ENCODE peak calls at places on chromosomes 6 and 20, in eight cellular contexts. One of them, this sample, is unnamed.

GRCh38 chr6:158589371-158589770 is 29.5 kb downstream of the TMEM181 start:
- DNase-seq in prostate gland: no peak
- DNase-seq in endothelial cell of umbilical vein: no peak
- DNase-seq in HCT116: no peak
- DNase-seq in stomach: no peak
- DNase-seq in spleen: no peak
- DNase-seq in HepG2: no peak
- DNase-seq in GM12878: no peak
- DNase-seq in this sample: no peak

GRCh38 chr20:57498425-57499400 is 26.2 kb downstream of the CTCFL start:
- DNase-seq in GM12878: no peak
- DNase-seq in HCT116: peak; percentile 19
- DNase-seq in endothelial cell of umbilical vein: no peak
- DNase-seq in prostate gland: no peak
- DNase-seq in HepG2: no peak
- DNase-seq in stomach: no peak
- DNase-seq in spleen: no peak
- DNase-seq in this sample: no peak

GRCh38 chr6:155080876-155081845 is 86.0 kb downstream of the TIAM2 start:
- DNase-seq in GM12878: no peak
- DNase-seq in spleen: no peak
- DNase-seq in stomach: no peak
- DNase-seq in endothelial cell of umbilical vein: peak; percentile 77
- DNase-seq in prostate gland: no peak
- DNase-seq in HepG2: no peak
- DNase-seq in HCT116: no peak
- DNase-seq in this sample: no peak

GRCh38 chr6:126040826-126041225 is 54.5 kb downstream of the TRMT11 start:
- DNase-seq in stomach: peak; percentile 53
- DNase-seq in HCT116: no peak
- DNase-seq in HepG2: peak; percentile 24
- DNase-seq in prostate gland: no peak
- DNase-seq in GM12878: no peak
- DNase-seq in endothelial cell of umbilical vein: peak; percentile 80
- DNase-seq in spleen: no peak
- DNase-seq in this sample: no peak

GRCh38 chr6:75307364-75308004 is 22.9 kb upstream of the TMEM30A start:
- DNase-seq in GM12878: no peak
- DNase-seq in endothelial cell of umbilical vein: no peak
- DNase-seq in HepG2: no peak
- DNase-seq in stomach: no peak
- DNase-seq in spleen: no peak
- DNase-seq in prostate gland: no peak
- DNase-seq in HCT116: no peak
- DNase-seq in this sample: no peak

GRCh38 chr6:53530346-53530745 is 14.6 kb downstream of the GCLC start:
- DNase-seq in spleen: no peak
- DNase-seq in endothelial cell of umbilical vein: no peak
- DNase-seq in prostate gland: peak; percentile 14
- DNase-seq in stomach: no peak
- DNase-seq in HCT116: no peak
- DNase-seq in GM12878: no peak
- DNase-seq in HepG2: no peak
- DNase-seq in this sample: no peak

GRCh38 chr20:39264506-39265172 is 302.5 kb downstream of the DHX35 start:
- DNase-seq in GM12878: no peak
- DNase-seq in stomach: peak; percentile 62
- DNase-seq in spleen: no peak
- DNase-seq in HCT116: peak; percentile 60
- DNase-seq in prostate gland: peak; percentile 16
- DNase-seq in endothelial cell of umbilical vein: peak; percentile 72
- DNase-seq in HepG2: peak; percentile 63
- DNase-seq in this sample: peak; percentile 30

GRCh38 chr20:8837396-8837795 is 231.5 kb upstream of the PLCB4 start:
- DNase-seq in HCT116: no peak
- DNase-seq in endothelial cell of umbilical vein: no peak
- DNase-seq in HepG2: peak; percentile 34
- DNase-seq in prostate gland: no peak
- DNase-seq in spleen: no peak
- DNase-seq in GM12878: no peak
- DNase-seq in stomach: no peak
- DNase-seq in this sample: no peak

GRCh38 chr20:10005885-10006284 is 28.9 kb upstream of the ANKEF1 start:
- DNase-seq in stomach: no peak
- DNase-seq in GM12878: no peak
- DNase-seq in prostate gland: no peak
- DNase-seq in spleen: no peak
- DNase-seq in HCT116: no peak
- DNase-seq in HepG2: no peak
- DNase-seq in endothelial cell of umbilical vein: no peak
- DNase-seq in this sample: no peak

GRCh38 chr20:13749811-13750210 is 34.9 kb downstream of the ESF1 start:
- DNase-seq in stomach: no peak
- DNase-seq in GM12878: no peak
- DNase-seq in HepG2: no peak
- DNase-seq in HCT116: no peak
- DNase-seq in prostate gland: no peak
- DNase-seq in spleen: no peak
- DNase-seq in endothelial cell of umbilical vein: no peak
- DNase-seq in this sample: no peak

GRCh38 chr6:81876977-81877376 is 124.5 kb upstream of the TENT5A start:
- DNase-seq in HCT116: no peak
- DNase-seq in endothelial cell of umbilical vein: no peak
- DNase-seq in HepG2: no peak
- DNase-seq in GM12878: no peak
- DNase-seq in stomach: no peak
- DNase-seq in spleen: no peak
- DNase-seq in prostate gland: no peak
- DNase-seq in this sample: no peak

GRCh38 chr6:27672113-27672799 is 199.4 kb upstream of the ZNF184 start:
- DNase-seq in HCT116: peak; percentile 90
- DNase-seq in spleen: no peak
- DNase-seq in stomach: no peak
- DNase-seq in HepG2: peak; percentile 91
- DNase-seq in prostate gland: no peak
- DNase-seq in GM12878: no peak
- DNase-seq in endothelial cell of umbilical vein: peak; percentile 40
- DNase-seq in this sample: no peak

GRCh38 chr20:63055575-63056235 is 48.9 kb upstream of the BHLHE23 start:
- DNase-seq in stomach: no peak
- DNase-seq in HCT116: no peak
- DNase-seq in spleen: peak; percentile 66
- DNase-seq in HepG2: no peak
- DNase-seq in endothelial cell of umbilical vein: no peak
- DNase-seq in prostate gland: no peak
- DNase-seq in GM12878: no peak
- DNase-seq in this sample: no peak

GRCh38 chr20:59994697-59995122 is 36.5 kb downstream of the CDH26 start:
- DNase-seq in GM12878: no peak
- DNase-seq in HepG2: no peak
- DNase-seq in spleen: no peak
- DNase-seq in prostate gland: peak; percentile 70
- DNase-seq in stomach: peak; percentile 48
- DNase-seq in HCT116: peak; percentile 55
- DNase-seq in endothelial cell of umbilical vein: no peak
- DNase-seq in this sample: no peak

GRCh38 chr20:49422176-49422575 is 60.3 kb downstream of the KCNB1 start:
- DNase-seq in stomach: no peak
- DNase-seq in HepG2: no peak
- DNase-seq in HCT116: no peak
- DNase-seq in GM12878: no peak
- DNase-seq in prostate gland: no peak
- DNase-seq in endothelial cell of umbilical vein: no peak
- DNase-seq in spleen: no peak
- DNase-seq in this sample: no peak

GRCh38 chr6:22904413-22904812 is 335.0 kb downstream of the HDGFL1 start:
- DNase-seq in endothelial cell of umbilical vein: peak; percentile 46
- DNase-seq in spleen: no peak
- DNase-seq in prostate gland: no peak
- DNase-seq in stomach: no peak
- DNase-seq in HepG2: no peak
- DNase-seq in HCT116: no peak
- DNase-seq in GM12878: no peak
- DNase-seq in this sample: no peak
- TF ChIP-seq POLR2AphosphoS5 in endothelial cell of umbilical vein: no peak
- TF ChIP-seq POLR2AphosphoS5 in spleen: no peak
- TF ChIP-seq POLR2AphosphoS5 in prostate gland: no peak
- TF ChIP-seq POLR2AphosphoS5 in stomach: no peak
- TF ChIP-seq POLR2AphosphoS5 in HepG2: no peak
- TF ChIP-seq POLR2AphosphoS5 in HCT116: no peak
- TF ChIP-seq POLR2AphosphoS5 in GM12878: no peak
- TF ChIP-seq POLR2AphosphoS5 in this sample: no peak

DNA sequence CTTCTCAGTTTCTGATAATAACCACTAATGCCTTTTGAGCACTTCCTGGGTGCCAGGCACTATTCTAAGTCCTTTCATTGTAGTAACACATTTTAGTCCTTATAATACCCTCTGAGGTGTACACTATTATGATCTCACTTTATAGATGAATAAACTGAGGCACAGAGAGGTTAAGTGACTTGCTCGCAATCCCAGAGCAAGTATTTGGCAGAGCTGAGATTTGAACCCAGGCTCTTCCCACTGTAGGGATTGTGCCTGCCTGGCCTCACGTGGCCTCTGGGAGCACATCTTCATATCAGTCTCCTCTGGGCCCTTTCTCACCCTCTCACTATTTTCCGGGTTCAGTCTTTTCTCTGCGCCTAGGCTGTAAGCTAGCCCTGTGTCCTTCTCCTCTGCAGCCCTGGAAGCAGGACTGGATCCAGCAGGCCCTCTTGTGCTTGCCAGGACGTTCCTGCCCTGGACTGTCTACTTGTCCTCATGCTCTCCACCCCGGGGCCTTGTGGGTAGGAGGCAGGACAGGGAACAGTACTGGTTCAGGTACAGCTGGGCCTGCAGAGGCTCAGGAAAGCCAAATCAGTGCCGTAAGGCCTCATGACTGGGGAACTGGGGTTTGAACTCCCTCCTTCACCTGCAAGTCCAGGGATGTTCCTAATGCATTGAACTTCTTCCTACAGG is 139.6 kb downstream of the VEGFA start:
- DNase-seq in prostate gland: no peak
- DNase-seq in HepG2: no peak
- DNase-seq in endothelial cell of umbilical vein: no peak
- DNase-seq in GM12878: no peak
- DNase-seq in spleen: no peak
- DNase-seq in stomach: no peak
- DNase-seq in HCT116: no peak
- DNase-seq in this sample: no peak
- TF ChIP-seq POLR2A in prostate gland: no peak
- TF ChIP-seq POLR2A in HepG2: no peak
- TF ChIP-seq POLR2A in endothelial cell of umbilical vein: no peak
- TF ChIP-seq POLR2A in GM12878: no peak
- TF ChIP-seq POLR2A in spleen: no peak
- TF ChIP-seq POLR2A in stomach: no peak
- TF ChIP-seq POLR2A in HCT116: no peak
- TF ChIP-seq POLR2A in this sample: no peak

DNA sequence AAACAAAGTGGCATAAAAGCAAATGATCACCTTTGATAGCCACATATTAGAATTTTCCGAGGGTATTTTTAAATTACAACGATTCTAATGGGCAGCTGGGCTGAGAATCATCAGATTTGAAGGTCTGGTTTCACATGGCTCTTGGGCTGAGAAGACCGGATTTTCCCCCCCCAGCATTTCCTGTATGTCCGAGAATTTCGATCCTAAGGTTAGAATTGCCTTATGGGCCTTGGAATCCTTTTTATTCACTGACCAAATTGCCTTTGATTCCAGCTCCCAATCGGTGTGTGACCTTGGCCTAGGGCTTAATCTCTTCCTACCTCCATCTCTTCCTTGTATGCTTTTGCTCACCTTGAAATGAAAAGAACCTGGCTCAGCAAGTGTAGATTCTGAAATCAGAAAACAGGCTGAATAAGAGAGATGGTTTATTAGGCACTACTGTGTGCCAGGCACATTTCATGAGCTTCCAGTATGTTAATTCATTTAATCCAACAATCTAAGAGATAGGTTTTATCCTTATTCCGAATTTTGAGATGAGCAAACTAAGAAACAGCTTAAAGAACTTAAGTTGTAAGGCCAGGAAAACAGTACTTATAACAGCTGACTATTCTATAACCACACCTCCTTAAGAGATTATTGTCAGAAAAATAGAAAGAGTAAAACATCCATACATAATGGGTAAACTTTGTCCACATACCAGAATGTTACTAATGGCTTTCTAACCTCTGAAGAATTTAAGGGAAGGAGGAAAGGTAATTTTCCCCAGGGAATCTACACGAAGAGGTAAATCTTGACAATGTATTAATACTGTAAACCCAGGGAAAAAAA is 39.4 kb downstream of the HFE start:
- DNase-seq in GM12878: no peak
- DNase-seq in spleen: no peak
- DNase-seq in prostate gland: no peak
- DNase-seq in endothelial cell of umbilical vein: no peak
- DNase-seq in HCT116: no peak
- DNase-seq in stomach: no peak
- DNase-seq in HepG2: no peak
- DNase-seq in this sample: no peak
- TF ChIP-seq POLR2AphosphoS5 in GM12878: no peak
- TF ChIP-seq POLR2AphosphoS5 in spleen: no peak
- TF ChIP-seq POLR2AphosphoS5 in prostate gland: no peak
- TF ChIP-seq POLR2AphosphoS5 in endothelial cell of umbilical vein: no peak
- TF ChIP-seq POLR2AphosphoS5 in HCT116: no peak
- TF ChIP-seq POLR2AphosphoS5 in stomach: no peak
- TF ChIP-seq POLR2AphosphoS5 in HepG2: peak; percentile 7
- TF ChIP-seq POLR2AphosphoS5 in this sample: no peak

GRCh38 chr20:24027229-24027628 is 38.6 kb upstream of the GGTLC1 start:
- DNase-seq in HepG2: no peak
- DNase-seq in GM12878: peak; percentile 2
- DNase-seq in spleen: peak; percentile 89
- DNase-seq in prostate gland: peak; percentile 8
- DNase-seq in HCT116: no peak
- DNase-seq in endothelial cell of umbilical vein: peak; percentile 90
- DNase-seq in stomach: peak; percentile 40
- DNase-seq in this sample: no peak
- TF ChIP-seq POLR2A in HepG2: no peak
- TF ChIP-seq POLR2A in GM12878: no peak
- TF ChIP-seq POLR2A in spleen: no peak
- TF ChIP-seq POLR2A in prostate gland: no peak
- TF ChIP-seq POLR2A in HCT116: no peak
- TF ChIP-seq POLR2A in endothelial cell of umbilical vein: peak; percentile 48
- TF ChIP-seq POLR2A in stomach: no peak
- TF ChIP-seq POLR2A in this sample: no peak

GRCh38 chr20:44428174-44429016 is 47.3 kb upstream of the TTPAL start:
- DNase-seq in stomach: no peak
- DNase-seq in spleen: no peak
- DNase-seq in HCT116: no peak
- DNase-seq in GM12878: no peak
- DNase-seq in prostate gland: no peak
- DNase-seq in HepG2: peak; percentile 99
- DNase-seq in endothelial cell of umbilical vein: no peak
- DNase-seq in this sample: no peak
- TF ChIP-seq POLR2AphosphoS5 in stomach: no peak
- TF ChIP-seq POLR2AphosphoS5 in spleen: no peak
- TF ChIP-seq POLR2AphosphoS5 in HCT116: no peak
- TF ChIP-seq POLR2AphosphoS5 in GM12878: no peak
- TF ChIP-seq POLR2AphosphoS5 in prostate gland: no peak
- TF ChIP-seq POLR2AphosphoS5 in HepG2: peak; percentile 70
- TF ChIP-seq POLR2AphosphoS5 in endothelial cell of umbilical vein: no peak
- TF ChIP-seq POLR2AphosphoS5 in this sample: no peak